ENCODE peak calls at places on chromosomes 16 and 17, in nine cellular contexts. M, E, O, K, Z, J, C, Y and V are unnamed samples.

GRCh38 chr16:11020792-11021440 is 76.6 kb downstream of the CLEC16A start:
- DNase-seq in Y (peak), M (no peak), J (no peak), Z (no peak), C (no peak), K (no peak), O (no peak), E (no peak), V (no peak)

GRCh38 chr16:89446136-89446974 is 44.0 kb downstream of the ANKRD11 start:
- DNase-seq in E (no peak), K (no peak), M (no peak), O (no peak), J (no peak), Y (no peak), Z (no peak), C (no peak), V (no peak)

GRCh38 chr16:66224636-66225035 is 141.9 kb upstream of the CDH5 start:
- DNase-seq in M (no peak), Z (no peak), E (no peak), K (no peak), C (no peak), O (no peak), Y (no peak), J (peak), V (no peak)

GRCh38 chr17:80192268-80192667 is 22.4 kb downstream of the CARD14 start:
- DNase-seq in C (no peak), E (no peak), Y (peak), Z (no peak), O (no peak), M (no peak), J (no peak), K (no peak), V (no peak)

GRCh38 chr17:30021708-30022317 is 80.4 kb downstream of the EFCAB5 start:
- DNase-seq in J (peak), O (peak), M (no peak), Z (peak), Y (peak), C (no peak), E (peak), K (no peak), V (no peak)

GRCh38 chr17:52383493-52384100 is 225.1 kb upstream of the CA10 start:
- DNase-seq in J (peak), E (peak), K (no peak), M (no peak), C (no peak), Y (no peak), O (peak), Z (no peak), V (no peak)

GRCh38 chr16:77273815-77274214 is 74.6 kb downstream of the SYCE1L start:
- DNase-seq in M (no peak), Z (peak), C (no peak), J (peak), O (no peak), E (no peak), Y (peak), K (no peak), V (no peak)

GRCh38 chr16:89536371-89536770 is 24.1 kb upstream of the RPL13 start:
- DNase-seq in Y (no peak), K (no peak), M (no peak), O (no peak), J (no peak), Z (no peak), E (no peak), C (no peak), V (no peak)

GRCh38 chr17:76119409-76120371 is 16.1 kb upstream of the EXOC7 start:
- DNase-seq in E (no peak), Y (no peak), M (peak), Z (no peak), O (no peak), J (no peak), C (no peak), K (no peak), V (no peak)

GRCh38 chr17:9177212-9177611 is 155.9 kb downstream of the NTN1 start:
- DNase-seq in E (peak), Y (no peak), Z (no peak), J (no peak), K (no peak), O (no peak), M (no peak), C (no peak), V (no peak)

GRCh38 chr16:72261127-72261526 is 89.2 kb upstream of the PMFBP1 start:
- DNase-seq in M (no peak), K (no peak), C (no peak), E (no peak), O (no peak), J (no peak), Y (no peak), Z (no peak), V (no peak)

GRCh38 chr16:77374384-77374783 is 60.5 kb downstream of the ADAMTS18 start:
- DNase-seq in O (no peak), K (no peak), E (no peak), Z (no peak), C (no peak), Y (no peak), J (peak), M (no peak), V (no peak)

GRCh38 chr17:75588546-75589016 is 981 bp downstream of the MYO15B start:
- DNase-seq in E (no peak), K (no peak), Z (no peak), C (no peak), M (peak), O (no peak), J (peak), Y (no peak), V (no peak)

GRCh38 chr17:1577186-1577585 is 14.6 kb upstream of the PITPNA start:
- DNase-seq in Z (peak), Y (peak), K (no peak), M (peak), J (peak), O (no peak), E (peak), C (peak), V (no peak)

GRCh38 chr17:58335061-58335731 is 6.6 kb upstream of the TSPOAP1 start:
- DNase-seq in C (no peak), O (no peak), M (peak), K (no peak), E (no peak), J (no peak), Z (no peak), Y (no peak), V (no peak)

GRCh38 chr17:61755668-61756067 is 107.7 kb downstream of the BRIP1 start:
- DNase-seq in E (no peak), K (no peak), C (no peak), Y (no peak), M (no peak), O (no peak), Z (no peak), J (no peak), V (no peak)

GRCh38 chr16:23016372-23016771 is 132.9 kb downstream of the USP31 start:
- DNase-seq in C (no peak), Y (no peak), K (no peak), Z (no peak), E (no peak), M (no peak), O (no peak), J (no peak), V (no peak)

GRCh38 chr16:48833461-48833860 is 223.5 kb upstream of the N4BP1 start:
- DNase-seq in K (no peak), M (no peak), Z (no peak), J (no peak), E (no peak), Y (no peak), O (no peak), C (no peak), V (no peak)

GRCh38 chr17:69819316-69820087 is 255.5 kb upstream of the KCNJ16 start:
- DNase-seq in M (no peak), K (no peak), E (no peak), C (peak), J (no peak), O (no peak), Z (peak), Y (peak), V (peak)

GRCh38 chr16:30972872-30973271 is 12.1 kb upstream of the HSD3B7 start:
- DNase-seq in Z (no peak), J (peak), M (no peak), O (peak), E (no peak), Y (no peak), C (no peak), K (no peak), V (no peak)

GRCh38 chr16:10741844-10742243 is 1.8 kb upstream of the NUBP1 start:
- DNase-seq in O (no peak), C (no peak), E (no peak), K (no peak), M (no peak), J (no peak), Y (peak), Z (peak), V (no peak)

GRCh38 chr17:80796430-80796861 is 195.2 kb upstream of the CHMP6 start:
- DNase-seq in Y (no peak), O (no peak), J (no peak), M (no peak), C (no peak), Z (no peak), E (no peak), K (no peak), V (no peak)

GRCh38 chr17:32513579-32513978 is 26.8 kb downstream of the CDK5R1 start:
- DNase-seq in O (no peak), Z (no peak), E (no peak), J (no peak), Y (no peak), M (no peak), K (no peak), C (no peak), V (no peak)

GRCh38 chr16:17302620-17303019 is 168.1 kb downstream of the XYLT1 start:
- DNase-seq in C (no peak), Z (peak), Y (peak), K (no peak), O (no peak), E (no peak), J (no peak), M (no peak), V (no peak)

GRCh38 chr16:85055503-85056210 is 28.1 kb downstream of the KIAA0513 start:
- DNase-seq in K (peak), Y (peak), M (peak), O (no peak), E (peak), J (no peak), C (no peak), Z (peak), V (peak)

GRCh38 chr16:73399486-73399885 is 351.6 kb upstream of the ZFHX3 start:
- DNase-seq in O (no peak), Y (no peak), J (no peak), K (no peak), E (no peak), C (no peak), Z (no peak), M (no peak), V (no peak)

GRCh38 chr17:28745052-28745776 is 1.4 kb downstream of the TRAF4 start:
- DNase-seq in Y (peak), C (no peak), Z (peak), J (peak), O (no peak), K (no peak), M (peak), E (peak), V (peak)

GRCh38 chr16:21950782-21951521 is 2.2 kb upstream of the UQCRC2 start:
- DNase-seq in Z (peak), Y (peak), K (no peak), M (no peak), E (peak), O (peak), J (peak), C (no peak), V (no peak)

GRCh38 chr16:2468142-2468724 is 2.9 kb upstream of the NTN3 start:
- DNase-seq in Z (no peak), E (no peak), O (peak), M (no peak), Y (no peak), C (no peak), J (peak), K (no peak), V (no peak)

GRCh38 chr16:89957214-89957785 is 8.7 kb downstream of the DEF8 start:
- DNase-seq in K (no peak), O (no peak), Y (no peak), C (no peak), E (no peak), J (no peak), Z (no peak), M (no peak), V (no peak)

GRCh38 chr16:30923554-30924085 is at the start of gene FBXL19:
- DNase-seq in E (no peak), J (peak), M (peak), Y (no peak), C (no peak), K (no peak), O (no peak), Z (no peak), V (no peak)

GRCh38 chr17:40915721-40916256 is 21.7 kb downstream of the KRT23 start:
- DNase-seq in M (no peak), C (peak), J (no peak), K (no peak), Z (peak), Y (peak), O (no peak), E (no peak), V (no peak)

GRCh38 chr16:17329412-17329811 is 141.3 kb downstream of the XYLT1 start:
- DNase-seq in J (no peak), E (no peak), Y (no peak), C (no peak), Z (no peak), K (no peak), O (no peak), M (no peak), V (no peak)

GRCh38 chr17:68587026-68587425 is 14.1 kb downstream of the FAM20A start:
- DNase-seq in Y (no peak), O (no peak), M (no peak), Z (no peak), E (no peak), K (no peak), C (no peak), J (no peak), V (no peak)
- TF ChIP-seq CTCF in Y (no peak), O (no peak), M (no peak), Z (no peak), E (no peak), K (no peak), C (no peak), J (no peak), V (no peak)

GRCh38 chr17:39606434-39607056 is 1.2 kb downstream of the NEUROD2 start:
- DNase-seq in O (no peak), Z (no peak), M (no peak), J (peak), Y (no peak), K (no peak), C (no peak), E (no peak), V (no peak)
- H3K4me3 ChIP-seq in O (peak), Z (no peak), M (peak), J (peak), Y (no peak), K (peak), C (no peak), E (no peak), V (no peak)

GRCh38 chr17:48567209-48567608 is 10.9 kb downstream of the HOXB4 start:
- DNase-seq in J (no peak), K (no peak), C (no peak), E (no peak), Y (no peak), Z (no peak), O (no peak), M (no peak), V (no peak)
- TF ChIP-seq CTCF in J (no peak), K (no peak), C (no peak), E (no peak), Y (no peak), Z (no peak), O (no peak), M (no peak), V (no peak)

GRCh38 chr16:20818929-20819585 is 12.7 kb downstream of the REXO5 start:
- DNase-seq in C (no peak), E (no peak), J (no peak), Z (no peak), Y (no peak), M (no peak), K (no peak), O (no peak), V (no peak)

GRCh38 chr16:20826039-20826566 is 19.8 kb downstream of the REXO5 start:
- DNase-seq in O (no peak), K (no peak), Z (no peak), E (no peak), M (no peak), Y (no peak), C (no peak), J (no peak), V (no peak)

GRCh38 chr16:20822451-20823128 is 16.3 kb downstream of the REXO5 start:
- DNase-seq in J (no peak), O (no peak), E (no peak), Z (no peak), M (no peak), Y (no peak), C (no peak), K (no peak), V (no peak)

DNA sequence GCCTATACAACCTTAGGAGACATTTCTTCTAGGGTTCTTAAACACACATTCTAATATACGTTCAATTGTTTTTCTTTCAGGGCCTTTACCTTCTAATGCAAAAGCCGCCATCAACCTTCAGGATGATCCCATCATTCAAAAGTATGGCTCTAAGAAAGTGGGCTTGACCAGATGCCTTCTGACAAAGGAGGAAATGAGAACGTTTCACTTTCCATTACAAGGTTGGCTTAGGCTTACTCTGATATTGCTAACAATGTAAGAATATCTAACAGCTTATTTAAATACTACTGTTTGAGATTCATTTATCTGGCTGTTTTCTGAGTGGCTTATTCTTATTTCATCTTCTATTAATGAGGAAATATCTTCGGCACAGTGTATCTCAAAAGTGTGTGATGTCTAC is 15.4 kb downstream of the REXO5 start:
- DNase-seq in Y (no peak), Z (no peak), E (no peak), C (no peak), J (no peak), K (no peak), M (no peak), O (no peak), V (no peak)
- H3K4me3 ChIP-seq in Y (no peak), Z (no peak), E (no peak), C (no peak), J (no peak), K (no peak), M (no peak), O (no peak), V (no peak)

GRCh38 chr17:42248351-42249179 is 27.6 kb downstream of the STAT5B start:
- DNase-seq in Y (peak), J (peak), O (no peak), K (peak), M (peak), E (peak), C (no peak), Z (peak), V (peak)
- TF ChIP-seq CTCF in Y (no peak), J (no peak), O (no peak), K (no peak), M (no peak), E (no peak), C (no peak), Z (no peak), V (no peak)

DNA sequence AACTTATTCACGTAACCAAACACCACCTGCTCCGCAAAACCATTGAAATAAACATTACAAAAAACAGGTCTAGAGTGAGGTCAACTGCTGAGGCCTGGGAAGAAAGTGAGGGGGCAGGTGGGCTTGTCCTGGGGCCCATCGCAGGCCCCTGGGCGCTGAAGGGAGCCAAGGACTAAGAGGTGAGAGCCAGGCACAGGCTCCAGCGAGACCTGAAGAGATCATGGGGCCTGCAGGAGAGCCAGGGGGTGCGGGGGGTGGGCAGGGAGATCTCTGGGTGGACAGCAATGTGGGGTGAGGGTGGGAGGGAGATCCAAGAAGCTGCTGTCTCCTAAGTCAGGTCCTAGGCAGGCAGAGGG is 7.9 kb downstream of the ARHGAP27 start:
- DNase-seq in O (no peak), J (no peak), E (no peak), K (no peak), Y (no peak), C (no peak), Z (no peak), M (no peak), V (no peak)
- H3K4me3 ChIP-seq in O (peak), J (peak), E (no peak), K (peak), Y (no peak), C (no peak), Z (no peak), M (peak), V (no peak)

GRCh38 chr16:56269824-56270684 is 78.8 kb downstream of the GNAO1 start:
- DNase-seq in J (peak), Z (peak), C (peak), M (no peak), K (no peak), E (no peak), O (no peak), Y (peak), V (no peak)
- TF ChIP-seq CTCF in J (no peak), Z (peak), C (peak), M (no peak), K (no peak), E (no peak), O (no peak), Y (peak), V (peak)